ENCODE peak calls at places on chromosomes 13 and 19, in six cellular contexts. One of them, this sample, is unnamed.

GRCh38 chr13:45370922-45371406 is 30.0 kb upstream of the TPT1 start:
- DNase-seq in fibroblast of mammary gland: peak; percentile 75
- DNase-seq in GM12878: no peak
- DNase-seq in HFFc6: peak; percentile 36
- DNase-seq in BE2C: peak; percentile 73
- DNase-seq in adrenal gland: peak; percentile 64
- DNase-seq in this sample: peak; percentile 93

GRCh38 chr13:75566658-75567057 is 17.1 kb downstream of the UCHL3 start:
- DNase-seq in fibroblast of mammary gland: peak; percentile 60
- DNase-seq in GM12878: no peak
- DNase-seq in HFFc6: peak; percentile 61
- DNase-seq in BE2C: no peak
- DNase-seq in adrenal gland: no peak
- DNase-seq in this sample: peak; percentile 29

GRCh38 chr19:40614595-40615411 is 13.6 kb downstream of the LTBP4 start:
- DNase-seq in fibroblast of mammary gland: peak; percentile 98
- DNase-seq in GM12878: peak; percentile 35
- DNase-seq in HFFc6: peak; percentile 93
- DNase-seq in BE2C: peak; percentile 84
- DNase-seq in adrenal gland: peak; percentile 91
- DNase-seq in this sample: peak; percentile 96

GRCh38 chr19:29806098-29806866 is 5.5 kb upstream of the CCNE1 start:
- DNase-seq in fibroblast of mammary gland: peak; percentile 82
- DNase-seq in GM12878: no peak
- DNase-seq in HFFc6: no peak
- DNase-seq in BE2C: peak; percentile 81
- DNase-seq in adrenal gland: peak; percentile 69
- DNase-seq in this sample: peak; percentile 58

GRCh38 chr19:45630463-45630862 is 8.7 kb downstream of the EML2 start:
- DNase-seq in fibroblast of mammary gland: peak; percentile 91
- DNase-seq in GM12878: peak; percentile 60
- DNase-seq in HFFc6: peak; percentile 97
- DNase-seq in BE2C: no peak
- DNase-seq in adrenal gland: no peak
- DNase-seq in this sample: peak; percentile 71

GRCh38 chr19:47798904-47799266 is 5.5 kb downstream of the TPRX1 start:
- DNase-seq in fibroblast of mammary gland: no peak
- DNase-seq in GM12878: no peak
- DNase-seq in HFFc6: no peak
- DNase-seq in BE2C: no peak
- DNase-seq in adrenal gland: no peak
- DNase-seq in this sample: no peak

GRCh38 chr19:42433503-42434260 is 6.5 kb upstream of the LIPE start:
- DNase-seq in fibroblast of mammary gland: peak; percentile 78
- DNase-seq in GM12878: no peak
- DNase-seq in HFFc6: peak; percentile 18
- DNase-seq in BE2C: peak; percentile 83
- DNase-seq in adrenal gland: peak; percentile 94
- DNase-seq in this sample: peak; percentile 86

GRCh38 chr19:44512326-44513298 is 12.3 kb upstream of the ZNF180 start:
- DNase-seq in fibroblast of mammary gland: peak; percentile 50
- DNase-seq in GM12878: no peak
- DNase-seq in HFFc6: peak; percentile 54
- DNase-seq in BE2C: peak; percentile 49
- DNase-seq in adrenal gland: no peak
- DNase-seq in this sample: peak; percentile 78

GRCh38 chr13:64688893-64689677 is 2541.1 kb downstream of the PCDH9 start:
- DNase-seq in fibroblast of mammary gland: no peak
- DNase-seq in GM12878: no peak
- DNase-seq in HFFc6: peak; percentile 84
- DNase-seq in BE2C: no peak
- DNase-seq in adrenal gland: no peak
- DNase-seq in this sample: no peak

GRCh38 chr13:34618654-34619053 is 323.4 kb upstream of the NBEA start:
- DNase-seq in fibroblast of mammary gland: no peak
- DNase-seq in GM12878: no peak
- DNase-seq in HFFc6: no peak
- DNase-seq in BE2C: no peak
- DNase-seq in adrenal gland: no peak
- DNase-seq in this sample: no peak

GRCh38 chr13:79735228-79735627 is 254.3 kb downstream of the NDFIP2 start:
- DNase-seq in fibroblast of mammary gland: peak; percentile 53
- DNase-seq in GM12878: no peak
- DNase-seq in HFFc6: no peak
- DNase-seq in BE2C: no peak
- DNase-seq in adrenal gland: no peak
- DNase-seq in this sample: no peak

GRCh38 chr19:58416631-58417030 is 8.2 kb downstream of the ZNF584 start:
- DNase-seq in fibroblast of mammary gland: no peak
- DNase-seq in GM12878: no peak
- DNase-seq in HFFc6: no peak
- DNase-seq in BE2C: no peak
- DNase-seq in adrenal gland: no peak
- DNase-seq in this sample: no peak

GRCh38 chr19:29260477-29261317 is 47.7 kb upstream of the UQCRFS1 start:
- DNase-seq in fibroblast of mammary gland: peak; percentile 36
- DNase-seq in GM12878: peak; percentile 3
- DNase-seq in HFFc6: no peak
- DNase-seq in BE2C: peak; percentile 55
- DNase-seq in adrenal gland: no peak
- DNase-seq in this sample: peak; percentile 75

GRCh38 chr19:38830039-38830733 is 1.4 kb downstream of the ECH1 start:
- DNase-seq in fibroblast of mammary gland: peak; percentile 80
- DNase-seq in GM12878: no peak
- DNase-seq in HFFc6: peak; percentile 57
- DNase-seq in BE2C: no peak
- DNase-seq in adrenal gland: no peak
- DNase-seq in this sample: no peak

GRCh38 chr19:6868341-6868740 is 19.0 kb upstream of the ADGRE1 start:
- DNase-seq in fibroblast of mammary gland: no peak
- DNase-seq in GM12878: no peak
- DNase-seq in HFFc6: no peak
- DNase-seq in BE2C: no peak
- DNase-seq in adrenal gland: no peak
- DNase-seq in this sample: no peak

GRCh38 chr19:50514346-50515167 is 844 bp upstream of the ASPDH start:
- DNase-seq in fibroblast of mammary gland: no peak
- DNase-seq in GM12878: no peak
- DNase-seq in HFFc6: no peak
- DNase-seq in BE2C: peak; percentile 64
- DNase-seq in adrenal gland: no peak
- DNase-seq in this sample: no peak

GRCh38 chr19:15730538-15730937 is 2.7 kb downstream of the OR10H2 start:
- DNase-seq in fibroblast of mammary gland: no peak
- DNase-seq in GM12878: no peak
- DNase-seq in HFFc6: no peak
- DNase-seq in BE2C: no peak
- DNase-seq in adrenal gland: no peak
- DNase-seq in this sample: no peak

GRCh38 chr19:17938092-17938845 is 5.5 kb downstream of the CCDC124 start:
- DNase-seq in fibroblast of mammary gland: peak; percentile 93
- DNase-seq in GM12878: no peak
- DNase-seq in HFFc6: peak; percentile 91
- DNase-seq in BE2C: peak; percentile 84
- DNase-seq in adrenal gland: peak; percentile 85
- DNase-seq in this sample: peak; percentile 82

GRCh38 chr13:59099182-59099950 is 1064.4 kb downstream of the DIAPH3 start:
- DNase-seq in fibroblast of mammary gland: no peak
- DNase-seq in GM12878: no peak
- DNase-seq in HFFc6: no peak
- DNase-seq in BE2C: no peak
- DNase-seq in adrenal gland: no peak
- DNase-seq in this sample: peak; percentile 2

GRCh38 chr19:53906211-53907192 is 2.6 kb upstream of the CACNG7 start:
- DNase-seq in fibroblast of mammary gland: peak; percentile 10
- DNase-seq in GM12878: no peak
- DNase-seq in HFFc6: no peak
- DNase-seq in BE2C: peak; percentile 59
- DNase-seq in adrenal gland: peak; percentile 33
- DNase-seq in this sample: peak; percentile 81

GRCh38 chr13:46654956-46655726 is 102.2 kb downstream of the LRCH1 start:
- DNase-seq in fibroblast of mammary gland: peak; percentile 46
- DNase-seq in GM12878: no peak
- DNase-seq in HFFc6: no peak
- DNase-seq in BE2C: no peak
- DNase-seq in adrenal gland: no peak
- DNase-seq in this sample: no peak

GRCh38 chr13:77492982-77493381 is 42.5 kb upstream of the SCEL start:
- DNase-seq in fibroblast of mammary gland: peak; percentile 51
- DNase-seq in GM12878: no peak
- DNase-seq in HFFc6: no peak
- DNase-seq in BE2C: peak; percentile 39
- DNase-seq in adrenal gland: peak; percentile 17
- DNase-seq in this sample: no peak

GRCh38 chr19:57280913-57281425 is 684 bp downstream of the ZNF460 start:
- DNase-seq in fibroblast of mammary gland: peak; percentile 7
- DNase-seq in GM12878: no peak
- DNase-seq in HFFc6: no peak
- DNase-seq in BE2C: no peak
- DNase-seq in adrenal gland: no peak
- DNase-seq in this sample: no peak

DNA sequence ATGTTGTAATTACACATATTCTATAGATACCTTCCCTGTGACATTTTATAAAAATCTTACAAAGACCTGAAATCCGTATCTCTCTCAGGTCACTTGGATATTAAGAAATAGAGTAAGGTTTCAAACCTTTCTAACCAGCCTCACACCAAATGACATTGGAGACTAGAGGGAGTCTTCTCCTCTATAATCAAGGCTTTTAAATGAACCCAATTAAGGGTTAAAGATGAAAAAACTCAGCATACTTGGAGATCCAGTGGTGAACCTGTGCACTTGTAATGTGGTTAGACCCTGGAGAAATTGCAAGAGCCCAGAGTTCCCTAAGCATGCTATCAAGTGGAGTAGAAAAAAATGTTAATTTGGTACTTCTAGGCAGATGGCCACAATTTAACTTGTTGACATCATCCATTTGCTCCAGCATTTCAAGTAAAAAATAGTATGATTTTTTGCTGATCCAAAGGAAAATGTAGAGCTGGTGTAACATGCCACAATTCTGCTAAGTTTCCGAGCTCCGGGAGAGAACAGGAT is 554.2 kb upstream of the MIR17HG start:
- DNase-seq in fibroblast of mammary gland: no peak
- DNase-seq in GM12878: no peak
- DNase-seq in HFFc6: no peak
- DNase-seq in BE2C: no peak
- DNase-seq in adrenal gland: no peak
- DNase-seq in this sample: no peak
- TF ChIP-seq CTCF in fibroblast of mammary gland: no peak
- TF ChIP-seq CTCF in GM12878: no peak
- TF ChIP-seq CTCF in HFFc6: no peak
- TF ChIP-seq CTCF in BE2C: no peak
- TF ChIP-seq CTCF in adrenal gland: no peak
- TF ChIP-seq CTCF in this sample: no peak

GRCh38 chr13:97364031-97364430 is 69.9 kb upstream of the RAP2A start:
- DNase-seq in fibroblast of mammary gland: peak; percentile 14
- DNase-seq in GM12878: no peak
- DNase-seq in HFFc6: no peak
- DNase-seq in BE2C: no peak
- DNase-seq in adrenal gland: no peak
- DNase-seq in this sample: no peak

GRCh38 chr13:97367427-97367826 is 66.5 kb upstream of the RAP2A start:
- DNase-seq in fibroblast of mammary gland: peak; percentile 84
- DNase-seq in GM12878: no peak
- DNase-seq in HFFc6: peak; percentile 86
- DNase-seq in BE2C: no peak
- DNase-seq in adrenal gland: peak; percentile 50
- DNase-seq in this sample: peak; percentile 26

GRCh38 chr13:97367016-97367415 is 67.0 kb upstream of the RAP2A start:
- DNase-seq in fibroblast of mammary gland: peak; percentile 74
- DNase-seq in GM12878: no peak
- DNase-seq in HFFc6: peak; percentile 67
- DNase-seq in BE2C: no peak
- DNase-seq in adrenal gland: no peak
- DNase-seq in this sample: no peak

GRCh38 chr13:97364827-97365226 is 69.1 kb upstream of the RAP2A start:
- DNase-seq in fibroblast of mammary gland: no peak
- DNase-seq in GM12878: no peak
- DNase-seq in HFFc6: no peak
- DNase-seq in BE2C: no peak
- DNase-seq in adrenal gland: no peak
- DNase-seq in this sample: no peak

GRCh38 chr13:97366172-97366688 is 67.7 kb upstream of the RAP2A start:
- DNase-seq in fibroblast of mammary gland: peak; percentile 22
- DNase-seq in GM12878: no peak
- DNase-seq in HFFc6: no peak
- DNase-seq in BE2C: no peak
- DNase-seq in adrenal gland: no peak
- DNase-seq in this sample: no peak
- TF ChIP-seq CTCF in fibroblast of mammary gland: peak; percentile 19
- TF ChIP-seq CTCF in GM12878: peak; percentile 5
- TF ChIP-seq CTCF in HFFc6: no peak
- TF ChIP-seq CTCF in BE2C: peak; percentile 20
- TF ChIP-seq CTCF in adrenal gland: no peak
- TF ChIP-seq CTCF in this sample: peak; percentile 15

GRCh38 chr13:114017028-114017630 is 43.3 kb upstream of the C13orf46 start:
- DNase-seq in fibroblast of mammary gland: peak; percentile 57
- DNase-seq in GM12878: no peak
- DNase-seq in HFFc6: no peak
- DNase-seq in BE2C: peak; percentile 36
- DNase-seq in adrenal gland: no peak
- DNase-seq in this sample: peak; percentile 62
- TF ChIP-seq CTCF in fibroblast of mammary gland: peak; percentile 33
- TF ChIP-seq CTCF in GM12878: no peak
- TF ChIP-seq CTCF in HFFc6: peak; percentile 73
- TF ChIP-seq CTCF in BE2C: peak; percentile 42
- TF ChIP-seq CTCF in adrenal gland: no peak
- TF ChIP-seq CTCF in this sample: peak; percentile 63

GRCh38 chr19:12550951-12551832 is at the start of gene ZNF564:
- DNase-seq in fibroblast of mammary gland: peak; percentile 98
- DNase-seq in GM12878: peak; percentile 99
- DNase-seq in HFFc6: peak; percentile 97
- DNase-seq in BE2C: peak; percentile 97
- DNase-seq in adrenal gland: peak; percentile 98
- DNase-seq in this sample: peak; percentile 100

GRCh38 chr19:12555456-12555930 is 4.2 kb upstream of the ZNF564 start:
- DNase-seq in fibroblast of mammary gland: no peak
- DNase-seq in GM12878: no peak
- DNase-seq in HFFc6: no peak
- DNase-seq in BE2C: no peak
- DNase-seq in adrenal gland: no peak
- DNase-seq in this sample: peak; percentile 87
- TF ChIP-seq CTCF in fibroblast of mammary gland: no peak
- TF ChIP-seq CTCF in GM12878: no peak
- TF ChIP-seq CTCF in HFFc6: no peak
- TF ChIP-seq CTCF in BE2C: no peak
- TF ChIP-seq CTCF in adrenal gland: no peak
- TF ChIP-seq CTCF in this sample: peak; percentile 51